ENCODE peak calls at places on chromosomes 4 and X, in five cellular contexts. C, V, I, F and X are unnamed samples.

GRCh38 chr4:102326951-102327350 is 18.3 kb downstream of the SLC39A8 start:
- DNase-seq in V (no peak), C (no peak), I (no peak), F (no peak), X (no peak)

GRCh38 chr4:39062094-39062493 is at the start of gene KLHL5:
- DNase-seq in F (no peak), C (no peak), V (no peak), I (no peak), X (no peak)

GRCh38 chr4:181504846-181505374 is 738.3 kb upstream of the TENM3 start:
- DNase-seq in F (no peak), V (no peak), C (no peak), I (no peak), X (no peak)

GRCh38 chrX:22060451-22060940 is 28.4 kb downstream of the PHEX start:
- DNase-seq in F (no peak), V (peak; percentile 0), C (no peak), I (no peak), X (no peak)

GRCh38 chrX:124717537-124717936 is 371.2 kb downstream of the SH2D1A start:
- DNase-seq in V (no peak), I (no peak), C (no peak), F (no peak), X (no peak)

GRCh38 chr4:77170926-77171325 is 13.9 kb downstream of the CCNG2 start:
- DNase-seq in C (no peak), F (no peak), I (no peak), V (no peak), X (no peak)

GRCh38 chr4:64192731-64193412 is 216.4 kb downstream of the TECRL start:
- DNase-seq in C (no peak), I (no peak), F (no peak), V (no peak), X (no peak)

GRCh38 chr4:55311792-55312490 is 34.1 kb upstream of the SRD5A3 start:
- DNase-seq in I (peak; percentile 42), C (no peak), F (peak; percentile 68), V (no peak), X (peak; percentile 28)

GRCh38 chrX:138858438-138858837 is 146.9 kb upstream of the FGF13 start:
- DNase-seq in I (no peak), F (no peak), C (no peak), V (no peak), X (no peak)

GRCh38 chrX:48003758-48004457 is at the start of gene ZNF182:
- DNase-seq in I (peak; percentile 77), F (peak; percentile 94), V (peak; percentile 88), C (peak; percentile 74), X (peak; percentile 86)

GRCh38 chrX:96564595-96564994 is 120.0 kb upstream of the DIAPH2 start:
- DNase-seq in I (no peak), C (no peak), V (no peak), F (no peak), X (no peak)

GRCh38 chrX:51569561-51569960 is 49.2 kb downstream of the CENPVL3 start:
- DNase-seq in I (no peak), F (no peak), V (peak; percentile 0), C (no peak), X (no peak)

GRCh38 chr4:763191-763810 is 57.7 kb downstream of the PCGF3 start:
- DNase-seq in V (no peak), I (no peak), F (no peak), C (no peak), X (no peak)

GRCh38 chr4:176274441-176274840 is 5.4 kb upstream of the ASB5 start:
- DNase-seq in I (no peak), C (no peak), V (peak; percentile 73), F (no peak), X (no peak)

GRCh38 chrX:153334654-153335295 is 822 bp downstream of the ZNF275 start:
- DNase-seq in C (peak; percentile 11), F (no peak), V (no peak), I (no peak), X (no peak)

GRCh38 chr4:150006197-150006596 is 72.0 kb upstream of the DCLK2 start:
- DNase-seq in C (no peak), F (no peak), I (no peak), V (peak; percentile 21), X (no peak)

GRCh38 chrX:108186811-108187210 is 95.2 kb downstream of the ATG4A start:
- DNase-seq in V (peak; percentile 82), C (no peak), I (no peak), F (no peak), X (no peak)

GRCh38 chr4:128721896-128722295 is 87.6 kb upstream of the JADE1 start:
- DNase-seq in V (no peak), C (no peak), F (no peak), I (no peak), X (no peak)

GRCh38 chr4:146638801-146639351 is at the start of gene POU4F2:
- DNase-seq in F (no peak), V (peak; percentile 37), I (no peak), C (no peak), X (no peak)